ENCODE peak calls at places on chromosomes 11 and 22, in eight cellular contexts. Z is AG09309; J is epithelial cell of esophagus; C is fibroblast of lung; R is CD8-positive, alpha-beta T cell; F is coronary artery; Y is left lung; I is astrocyte of the spinal cord. X is an unnamed sample.
A peak's percentile ranks its signal among the peaks of the same experiment; 100 is the strongest.

GRCh38 chr11:17692006-17692405 is 27.4 kb upstream of the MYOD1 start:
- DNase-seq in R (no peak), Y (no peak), F (no peak), C (no peak), Z (no peak), J (no peak), I (no peak), X (no peak)

GRCh38 chr22:33166206-33166605 is 108.0 kb upstream of the SYN3 start:
- DNase-seq in Y (no peak), I (no peak), R (no peak), Z (no peak), F (no peak), J (no peak), C (no peak), X (no peak)

GRCh38 chr22:46076651-46077339 is 73.5 kb upstream of the PPARA start:
- DNase-seq in Y (peak; percentile 46), R (no peak), C (peak; percentile 81), I (no peak), J (peak; percentile 59), F (peak; percentile 82), Z (peak; percentile 61), X (peak; percentile 86)

GRCh38 chr11:95337175-95337957 is 106.4 kb upstream of the SESN3 start:
- DNase-seq in F (no peak), R (peak; percentile 16), Z (peak; percentile 5), Y (peak; percentile 59), I (peak; percentile 73), J (peak; percentile 90), C (peak; percentile 68), X (peak; percentile 47)

GRCh38 chr11:73995247-73995646 is 12.6 kb upstream of the UCP2 start:
- DNase-seq in R (no peak), Y (no peak), J (no peak), I (no peak), Z (no peak), F (no peak), C (no peak), X (peak; percentile 16)

GRCh38 chr22:20438678-20439492 is 1.3 kb upstream of the SCARF2 start:
- DNase-seq in R (no peak), F (no peak), C (no peak), I (no peak), Y (peak; percentile 30), J (no peak), Z (no peak), X (peak; percentile 33)

GRCh38 chr11:61793829-61794204 is 1.1 kb downstream of the FEN1 start:
- DNase-seq in Z (no peak), I (no peak), Y (no peak), R (no peak), C (no peak), J (no peak), F (no peak), X (no peak)

GRCh38 chr22:41237036-41237706 is 3.6 kb downstream of the CHADL start:
- DNase-seq in F (no peak), Y (no peak), R (no peak), C (no peak), Z (no peak), I (no peak), J (no peak), X (no peak)

GRCh38 chr11:116275634-116276033 is 497.2 kb downstream of the BUD13 start:
- DNase-seq in I (no peak), J (no peak), Z (no peak), C (no peak), Y (no peak), F (no peak), R (no peak), X (peak; percentile 4)

GRCh38 chr11:102226702-102227101 is 90.6 kb upstream of the BIRC3 start:
- DNase-seq in F (no peak), I (peak; percentile 86), C (peak; percentile 69), J (peak; percentile 75), Z (no peak), R (no peak), Y (no peak), X (peak; percentile 77)
- H3K4me3 ChIP-seq in F (peak overlapping the region; percentile 11), I (no peak overlapping the region), C (peak overlapping the region; percentile 32), J (no peak overlapping the region), Z (no peak overlapping the region), R (no peak overlapping the region), Y (no peak overlapping the region), X (no peak overlapping the region)

DNA sequence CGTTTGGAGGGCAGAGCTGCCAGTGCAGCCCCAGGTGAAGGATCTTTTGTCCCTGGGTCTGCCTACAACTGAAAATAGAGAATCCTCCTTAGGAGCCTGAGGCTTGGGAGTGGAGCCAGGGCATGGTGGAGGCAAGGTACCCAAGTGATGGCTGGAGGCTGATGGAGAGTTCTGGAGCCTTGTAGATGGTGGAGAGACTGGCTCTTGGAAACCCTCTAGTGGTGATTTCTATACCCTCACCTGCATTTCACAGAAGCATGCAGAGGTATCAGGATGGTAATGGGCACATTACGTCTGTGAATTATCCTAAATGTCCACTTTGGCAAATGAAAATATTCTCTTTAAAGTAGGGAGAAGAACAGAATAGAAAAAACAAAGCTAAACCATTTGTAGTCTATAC is 44.4 kb downstream of the INSC start:
- DNase-seq in R (no peak), Z (no peak), C (peak; percentile 54), J (peak; percentile 77), Y (no peak), I (peak; percentile 42), F (no peak), X (peak; percentile 74)
- TF ChIP-seq CTCF in R (no peak), Z (peak; percentile 76), C (peak; percentile 57), J (peak; percentile 77), Y (no peak), I (peak; percentile 64), F (no peak), X (peak; percentile 78)

GRCh38 chr11:68763181-68763721 is 11.9 kb upstream of the TESMIN start:
- DNase-seq in Z (no peak), I (no peak), J (peak; percentile 17), C (no peak), R (no peak), F (no peak), Y (no peak), X (no peak)
- H3K4me3 ChIP-seq in Z (no peak overlapping the region), I (no peak overlapping the region), J (no peak overlapping the region), C (no peak overlapping the region), R (no peak overlapping the region), F (no peak overlapping the region), Y (no peak overlapping the region), X (no peak overlapping the region)

DNA sequence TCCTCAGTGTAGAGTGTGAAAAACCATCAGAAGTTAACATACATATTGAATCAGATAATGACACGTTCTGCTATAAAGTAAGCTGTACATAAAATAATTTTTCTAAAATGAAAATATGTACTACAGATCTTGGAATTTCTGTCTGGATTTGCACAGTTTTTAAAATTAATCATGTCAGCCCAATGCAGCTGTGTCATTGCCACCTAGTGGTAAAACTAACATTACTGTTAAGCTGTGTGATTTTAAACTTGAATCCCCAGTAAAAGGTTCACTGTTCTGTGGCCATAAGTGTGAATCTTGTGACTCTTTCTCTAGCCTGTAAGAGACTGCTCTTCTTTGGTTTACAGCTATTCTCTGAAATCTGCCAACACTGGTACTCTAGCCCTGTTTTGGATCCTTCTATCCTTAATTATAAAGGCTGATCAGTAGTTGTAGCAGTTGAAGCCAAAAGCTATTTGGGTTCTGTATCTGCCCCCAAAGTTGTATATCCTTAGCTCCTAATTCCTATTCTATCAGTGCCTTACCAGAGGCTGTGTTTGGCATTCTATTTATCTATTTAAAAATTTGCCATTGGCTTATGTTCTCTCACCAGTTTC is 4.0 kb downstream of the JRKL start:
- DNase-seq in I (peak; percentile 61), Z (no peak), R (no peak), C (peak; percentile 66), J (peak; percentile 52), F (no peak), Y (no peak), X (peak; percentile 70)
- TF ChIP-seq CTCF in I (peak; percentile 66), Z (peak; percentile 61), R (peak; percentile 95), C (peak; percentile 62), J (peak; percentile 71), F (peak; percentile 45), Y (peak; percentile 60), X (peak; percentile 65)

DNA sequence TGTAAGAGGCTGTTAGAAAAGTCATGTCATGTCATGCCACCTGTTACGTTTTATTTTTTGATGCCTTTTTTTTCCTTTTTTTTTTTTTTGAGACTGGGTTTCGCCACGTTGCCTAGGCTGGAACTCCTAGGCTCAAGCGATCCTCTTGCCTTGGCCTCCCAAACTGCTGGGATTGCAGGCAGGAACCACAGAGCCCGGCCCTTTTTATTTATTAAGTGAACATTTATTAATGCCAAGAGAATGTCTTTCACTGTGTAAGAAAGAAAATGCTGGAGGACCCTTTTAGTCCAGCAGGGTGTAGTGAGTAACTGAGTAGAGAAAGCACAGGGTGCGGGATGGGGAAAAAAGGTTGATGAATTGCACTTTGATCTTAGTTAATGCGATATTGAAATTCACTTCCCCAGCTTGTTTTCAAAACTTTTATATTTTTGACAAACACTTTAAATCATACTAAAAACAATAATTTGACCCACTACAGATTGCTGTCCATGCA is 2.3 kb upstream of the XBP1 start:
- DNase-seq in R (no peak), F (no peak), J (no peak), Y (no peak), Z (no peak), I (no peak), C (no peak), X (no peak)
- H3K4me3 ChIP-seq in R (peak overlapping the region; percentile 47), F (no peak overlapping the region), J (no peak overlapping the region), Y (peak overlapping the region; percentile 92), Z (no peak overlapping the region), I (no peak overlapping the region), C (no peak overlapping the region), X (no peak overlapping the region)

DNA sequence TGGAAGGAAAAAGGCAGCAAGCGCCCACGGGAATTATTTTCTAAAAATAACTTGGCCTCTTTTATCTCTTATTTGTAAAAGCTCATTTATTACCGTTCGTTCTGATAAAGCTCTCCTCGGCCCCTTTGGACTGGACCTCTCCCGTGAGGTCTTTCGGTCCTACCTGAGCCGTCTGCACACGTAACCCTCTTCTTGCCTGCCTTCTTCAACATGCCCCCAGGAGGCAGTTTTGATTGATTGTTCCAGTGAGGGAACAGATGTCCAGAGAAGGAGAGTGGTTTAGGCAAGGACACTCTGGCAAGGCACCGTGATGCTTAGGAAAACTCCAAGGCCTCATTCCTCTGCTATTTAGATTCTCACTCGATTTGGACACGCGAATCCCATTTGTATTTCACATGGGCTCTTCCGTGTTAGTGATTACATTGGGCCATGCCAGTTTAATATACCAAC is 53.1 kb upstream of the CRTAM start:
- DNase-seq in R (no peak), I (no peak), C (peak; percentile 30), J (no peak), Y (no peak), F (no peak), Z (no peak), X (no peak)
- TF ChIP-seq CTCF in R (no peak), I (no peak), C (no peak), J (no peak), Y (no peak), F (no peak), Z (no peak), X (no peak)

DNA sequence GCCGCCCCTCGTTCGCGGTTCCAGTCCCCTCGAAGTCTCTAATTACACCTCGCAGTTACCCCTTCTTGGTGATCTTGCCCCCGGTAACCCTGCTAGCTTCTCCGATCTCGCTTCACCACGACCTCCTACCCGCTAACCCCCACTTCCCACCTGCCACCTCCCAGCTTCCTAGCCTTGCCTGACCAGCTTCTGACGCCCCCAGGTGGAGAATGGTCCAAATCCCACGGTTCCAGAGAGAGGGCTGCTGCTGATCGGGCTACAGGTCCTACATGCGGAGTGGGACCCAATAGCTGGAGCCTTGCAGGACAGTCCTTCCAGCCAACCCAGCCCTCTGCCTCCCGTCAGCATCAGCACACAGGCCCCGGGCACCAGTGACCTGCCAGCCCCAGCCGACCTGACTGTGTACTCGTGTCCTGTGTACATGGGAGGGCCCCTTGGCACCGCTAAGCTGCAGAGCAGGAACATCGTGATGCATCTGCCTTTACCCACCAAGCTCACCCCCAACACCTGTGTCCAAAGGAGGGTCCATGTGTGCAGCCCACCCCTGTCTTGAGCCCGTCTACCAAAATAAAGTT is 31.9 kb downstream of the RRP8 start:
- DNase-seq in C (no peak), F (no peak), I (no peak), J (no peak), R (no peak), Z (no peak), Y (no peak), X (no peak)
- H3K4me3 ChIP-seq in C (no peak overlapping the region), F (peak overlapping the region; percentile 38), I (no peak overlapping the region), J (no peak overlapping the region), R (no peak overlapping the region), Z (no peak overlapping the region), Y (no peak overlapping the region), X (no peak overlapping the region)